ENCODE peak calls at places on chromosomes 1 and 21, in five cellular contexts. A is K562, L is breast epithelium, C is spleen, P is prostate gland. F is an unnamed sample.

GRCh38 chr1:191892716-191893115 is 265.5 kb upstream of the RGS18 start:
- DNase-seq in A (no peak), L (no peak), C (no peak), P (no peak), F (no peak)

GRCh38 chr1:156581661-156582387 is 2.3 kb downstream of the TTC24 start:
- DNase-seq in A (no peak), L (no peak), C (peak; percentile 86), P (no peak), F (peak; percentile 47)

GRCh38 chr1:242199861-242200458 is 201.1 kb upstream of the MAP1LC3C start:
- DNase-seq in A (no peak), L (no peak), C (no peak), P (no peak), F (no peak)

GRCh38 chr1:39892611-39893595 is 8.8 kb downstream of the MYCL start:
- DNase-seq in A (peak; percentile 67), L (no peak), C (no peak), P (peak; percentile 48), F (peak; percentile 1)

GRCh38 chr1:240652554-240652953 is 40.6 kb upstream of the GREM2 start:
- DNase-seq in A (no peak), L (no peak), C (no peak), P (no peak), F (no peak)

GRCh38 chr1:225626698-225627097 is 26.2 kb downstream of the ENAH start:
- DNase-seq in A (no peak), L (no peak), C (no peak), P (no peak), F (no peak)

GRCh38 chr1:13832100-13832499 is 132.1 kb downstream of the PRDM2 start:
- DNase-seq in A (no peak), L (no peak), C (no peak), P (no peak), F (no peak)

GRCh38 chr1:101033017-101033416 is 7.4 kb upstream of the DPH5 start:
- DNase-seq in A (no peak), L (no peak), C (no peak), P (no peak), F (no peak)

GRCh38 chr21:41477641-41478318 is 30.2 kb downstream of the TMPRSS2 start:
- DNase-seq in A (no peak), L (peak; percentile 60), C (peak; percentile 41), P (no peak), F (no peak)

GRCh38 chr1:20589331-20590312 is 725 bp downstream of the CDA start:
- DNase-seq in A (no peak), L (no peak), C (peak; percentile 88), P (no peak), F (peak; percentile 77)

GRCh38 chr1:12674358-12674757 is 30.5 kb downstream of the AADACL4 start:
- DNase-seq in A (no peak), L (no peak), C (no peak), P (no peak), F (no peak)

DNA sequence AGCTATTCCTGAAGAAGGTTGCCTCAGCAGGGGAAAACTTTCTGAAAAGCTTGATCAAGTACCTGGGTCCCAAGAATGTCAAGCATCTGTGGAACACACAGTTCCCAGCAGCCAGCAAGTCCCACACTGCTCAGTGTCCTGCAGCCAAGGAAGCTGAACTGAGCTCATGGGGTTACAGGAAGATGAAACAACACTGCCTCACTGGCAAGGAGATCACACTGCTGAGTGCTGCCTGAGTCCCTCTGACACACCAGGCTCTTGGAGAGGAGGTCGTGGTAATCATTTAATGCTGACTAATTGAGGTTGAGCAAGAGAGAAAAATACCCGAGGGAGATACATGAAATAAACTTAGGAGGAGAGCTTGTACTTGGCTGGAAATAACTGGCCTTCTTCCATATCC is 75.2 kb downstream of the MPZL1 start:
- DNase-seq in A (no peak), L (no peak), C (no peak), P (peak; percentile 80), F (peak; percentile 96)
- TF ChIP-seq POLR2AphosphoS5 in A (no peak), L (peak; percentile 84), C (no peak), P (peak; percentile 89), F (peak; percentile 75)

GRCh38 chr21:36504067-36505058 is 24.4 kb upstream of the CLDN14 start:
- DNase-seq in A (peak; percentile 58), L (no peak), C (no peak), P (peak; percentile 44), F (no peak)
- H3K27me3 ChIP-seq in A (peaks cover 41% of the 10 kb centered on the region), L (no peaks in the 10 kb centered on the region), C (no peaks in the 10 kb centered on the region), P (no peaks in the 10 kb centered on the region), F (no peaks in the 10 kb centered on the region)

GRCh38 chr1:28893403-28894102 is 20.8 kb upstream of the EPB41 start:
- DNase-seq in A (peak; percentile 57), L (no peak), C (peak; percentile 51), P (no peak), F (no peak)
- TF ChIP-seq CTCF in A (peak; percentile 68), L (no peak), C (no peak), P (no peak), F (no peak)

GRCh38 chr1:213443415-213443814 is 392.4 kb downstream of the RPS6KC1 start:
- DNase-seq in A (no peak), L (no peak), C (no peak), P (no peak), F (no peak)
- TF ChIP-seq POLR2AphosphoS5 in A (no peak), L (no peak), C (no peak), P (no peak), F (no peak)

GRCh38 chr1:112509005-112509659 is 367 bp downstream of the WNT2B start:
- DNase-seq in A (no peak), L (no peak), C (peak; percentile 80), P (no peak), F (no peak)
- H3K27me3 ChIP-seq in A (peaks cover 72% of the 10 kb centered on the region), L (no peaks in the 10 kb centered on the region), C (peaks cover 62% of the 10 kb centered on the region), P (no peaks in the 10 kb centered on the region), F (peaks cover 30% of the 10 kb centered on the region)

DNA sequence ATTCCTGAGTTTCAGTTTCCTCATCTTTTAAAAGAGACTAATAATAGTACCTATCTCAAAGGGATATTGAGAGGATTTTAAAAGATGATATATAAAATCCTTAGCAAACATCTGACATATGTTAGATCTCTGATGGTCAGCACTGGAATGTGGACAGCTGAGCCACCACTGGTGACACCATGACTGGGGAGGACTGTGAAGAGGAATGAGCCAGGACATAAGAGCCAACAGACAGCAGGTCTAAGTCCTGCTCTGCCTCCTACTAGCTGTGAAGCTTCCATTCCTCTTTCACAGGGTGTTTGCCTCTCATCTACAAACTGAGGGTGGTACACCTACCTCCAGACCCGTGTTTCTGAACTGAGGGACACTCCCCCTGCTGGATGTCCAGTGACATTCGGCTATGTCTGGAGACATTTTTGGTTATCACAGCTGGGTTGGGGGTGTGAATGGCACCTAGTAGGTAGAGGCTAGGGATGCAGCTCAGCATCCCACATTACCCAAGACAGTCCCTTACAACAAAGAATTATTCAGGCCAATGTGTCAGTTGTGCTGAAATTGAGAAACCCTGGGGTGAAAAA is 109.1 kb upstream of the OLIG2 start:
- DNase-seq in A (peak; percentile 18), L (no peak), C (no peak), P (no peak), F (no peak)
- TF ChIP-seq CTCF in A (peak; percentile 60), L (no peak), C (no peak), P (no peak), F (no peak)

DNA sequence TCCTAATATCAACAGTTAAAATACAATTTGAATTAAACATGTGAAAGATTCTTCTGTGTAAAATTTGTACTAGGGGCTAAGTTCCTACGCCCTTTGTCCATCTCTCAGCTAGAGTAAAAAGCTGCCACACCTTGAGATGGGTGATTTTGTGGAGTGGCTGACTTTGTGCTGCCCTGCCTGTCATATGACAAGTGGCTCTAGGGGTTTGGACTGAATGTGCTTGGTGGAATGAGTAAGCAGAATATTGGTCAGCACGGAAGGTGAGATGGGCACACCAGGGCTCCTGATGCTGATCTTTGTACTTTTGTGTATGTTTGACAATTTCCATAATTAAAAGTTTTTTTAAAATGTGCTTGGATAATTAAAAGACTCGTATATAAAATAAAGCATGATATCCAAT is 133.6 kb upstream of the SLC45A1 start:
- DNase-seq in A (no peak), L (no peak), C (no peak), P (no peak), F (no peak)
- TF ChIP-seq POLR2AphosphoS5 in A (no peak), L (no peak), C (no peak), P (no peak), F (no peak)

DNA sequence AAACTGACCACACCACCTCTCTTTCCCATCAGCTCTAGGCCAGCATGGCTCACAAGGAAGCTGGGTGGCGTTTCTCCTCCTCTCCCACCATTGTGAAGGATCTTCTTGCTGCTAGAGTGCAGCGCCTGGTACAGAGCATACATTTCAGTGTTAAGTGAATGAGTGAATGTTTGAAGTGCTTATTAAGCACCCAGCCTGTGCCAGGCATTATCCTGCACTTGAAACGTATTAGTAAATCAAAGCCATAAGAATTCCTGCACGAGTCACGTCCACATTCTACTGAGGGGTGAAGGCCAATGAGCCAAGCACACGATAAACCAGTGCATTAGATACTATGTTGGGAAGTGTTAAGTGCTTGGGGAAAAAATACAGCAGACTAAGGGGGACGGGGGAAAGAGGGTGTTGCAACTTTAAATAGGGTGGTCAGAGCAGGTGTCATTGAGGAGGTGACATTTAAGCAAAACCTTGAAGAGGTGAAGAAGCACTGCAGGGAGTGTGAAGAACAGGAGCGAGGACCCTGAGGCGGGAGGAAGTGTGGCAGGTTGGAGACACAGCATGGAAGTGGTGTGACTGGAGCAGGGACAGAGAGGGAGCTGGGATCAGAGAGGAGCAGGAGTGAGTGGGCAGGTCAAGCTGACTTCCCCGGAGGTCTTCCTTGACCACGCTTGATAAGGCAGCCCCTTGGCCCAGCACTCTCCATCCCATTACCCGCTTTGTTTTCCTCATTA is 48.5 kb upstream of the LRRN2 start:
- DNase-seq in A (no peak), L (no peak), C (no peak), P (no peak), F (no peak)
- H3K27me3 ChIP-seq in A (peaks cover 57% of the 10 kb centered on the region), L (no peaks in the 10 kb centered on the region), C (no peaks in the 10 kb centered on the region), P (no peaks in the 10 kb centered on the region), F (no peaks in the 10 kb centered on the region)

GRCh38 chr1:164296172-164296571 is 262.8 kb upstream of the PBX1 start:
- DNase-seq in A (no peak), L (no peak), C (no peak), P (no peak), F (peak; percentile 91)
- TF ChIP-seq CTCF in A (no peak), L (no peak), C (no peak), P (no peak), F (no peak)

GRCh38 chr1:209187589-209187988 is 395.9 kb upstream of the CAMK1G start:
- DNase-seq in A (no peak), L (no peak), C (no peak), P (no peak), F (no peak)

GRCh38 chr1:209191242-209191626 is 392.3 kb upstream of the CAMK1G start:
- DNase-seq in A (no peak), L (no peak), C (no peak), P (no peak), F (no peak)

GRCh38 chr1:209196140-209196539 is 387.4 kb upstream of the CAMK1G start:
- DNase-seq in A (no peak), L (no peak), C (no peak), P (no peak), F (no peak)

DNA sequence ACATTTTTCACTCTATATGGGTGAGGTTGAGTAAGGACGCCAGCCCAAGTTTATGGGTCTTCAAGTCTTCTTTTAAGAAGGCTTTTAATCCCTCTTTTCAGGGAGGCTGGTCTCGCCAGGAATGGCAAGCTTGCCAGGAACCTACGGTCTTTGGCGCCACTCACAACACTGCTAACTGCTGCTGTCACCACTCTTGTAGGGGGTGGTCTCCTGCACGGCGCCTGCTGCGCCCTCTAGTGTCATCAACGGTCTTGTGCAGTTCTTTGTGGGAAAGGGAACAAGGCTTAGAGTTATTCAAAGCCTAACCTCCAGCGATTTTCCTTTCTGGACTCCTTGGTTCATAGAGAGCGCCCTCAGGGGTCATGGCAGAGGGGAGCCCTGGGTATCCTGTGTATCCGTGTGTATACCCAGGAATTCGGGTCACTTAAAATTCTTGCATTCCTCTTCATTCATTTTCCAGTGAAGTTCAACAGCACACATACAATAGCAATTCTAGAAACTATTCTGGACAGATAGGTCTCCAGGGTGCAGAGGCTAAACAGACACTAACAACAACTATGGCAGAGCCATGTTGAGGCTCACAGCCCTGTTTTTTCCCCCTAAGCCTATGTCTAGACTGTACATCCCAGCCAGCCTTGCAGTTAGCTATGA is 392.8 kb upstream of the CAMK1G start:
- DNase-seq in A (peak; percentile 21), L (no peak), C (no peak), P (no peak), F (no peak)
- TF ChIP-seq POLR2AphosphoS5 in A (no peak), L (no peak), C (no peak), P (no peak), F (no peak)

F was measured in sigmoid colon.